ENCODE peak calls at places on chromosomes 16 and 17, in ten cellular contexts. One of them, this sample, is unnamed. For H3K9me3, the result is how much of the 10 kb centered on the place peaks cover.

GRCh38 chr17:49515196-49515770 is 20.2 kb downstream of the NGFR start:
- DNase-seq in naive thymus-derived CD4-positive, alpha-beta T cell: no peak
- DNase-seq in heart left ventricle: peak
- DNase-seq in HCT116: peak
- DNase-seq in NT2/D1: peak
- DNase-seq in effector memory CD4-positive, alpha-beta T cell: no peak
- DNase-seq in IMR-90: peak
- DNase-seq in neuronal stem cell: peak
- DNase-seq in heart right ventricle: peak
- DNase-seq in prostate gland: peak
- DNase-seq in this sample: no peak

GRCh38 chr17:83103200-83103937 is 24.0 kb downstream of the METRNL start:
- DNase-seq in naive thymus-derived CD4-positive, alpha-beta T cell: no peak
- DNase-seq in effector memory CD4-positive, alpha-beta T cell: no peak
- DNase-seq in IMR-90: peak
- DNase-seq in prostate gland: peak
- DNase-seq in heart left ventricle: no peak
- DNase-seq in NT2/D1: peak
- DNase-seq in HCT116: peak
- DNase-seq in neuronal stem cell: no peak
- DNase-seq in heart right ventricle: peak
- DNase-seq in this sample: no peak

GRCh38 chr16:56807011-56807675 is 57.9 kb upstream of the SLC12A3 start:
- DNase-seq in neuronal stem cell: no peak
- DNase-seq in naive thymus-derived CD4-positive, alpha-beta T cell: no peak
- DNase-seq in NT2/D1: no peak
- DNase-seq in prostate gland: peak
- DNase-seq in heart right ventricle: no peak
- DNase-seq in HCT116: no peak
- DNase-seq in heart left ventricle: no peak
- DNase-seq in IMR-90: peak
- DNase-seq in effector memory CD4-positive, alpha-beta T cell: no peak
- DNase-seq in this sample: no peak

GRCh38 chr17:81045590-81046095 is 10.7 kb downstream of the BAIAP2 start:
- DNase-seq in heart right ventricle: no peak
- DNase-seq in HCT116: no peak
- DNase-seq in heart left ventricle: no peak
- DNase-seq in effector memory CD4-positive, alpha-beta T cell: no peak
- DNase-seq in prostate gland: no peak
- DNase-seq in naive thymus-derived CD4-positive, alpha-beta T cell: no peak
- DNase-seq in IMR-90: no peak
- DNase-seq in neuronal stem cell: no peak
- DNase-seq in NT2/D1: no peak
- DNase-seq in this sample: no peak

GRCh38 chr17:77126519-77126918 is 14.2 kb upstream of the SEC14L1 start:
- DNase-seq in naive thymus-derived CD4-positive, alpha-beta T cell: no peak
- DNase-seq in IMR-90: no peak
- DNase-seq in HCT116: no peak
- DNase-seq in effector memory CD4-positive, alpha-beta T cell: no peak
- DNase-seq in NT2/D1: no peak
- DNase-seq in neuronal stem cell: no peak
- DNase-seq in heart left ventricle: no peak
- DNase-seq in prostate gland: no peak
- DNase-seq in heart right ventricle: no peak
- DNase-seq in this sample: no peak

GRCh38 chr16:87318158-87318644 is 1.0 kb upstream of the C16orf95 start:
- DNase-seq in naive thymus-derived CD4-positive, alpha-beta T cell: no peak
- DNase-seq in IMR-90: peak
- DNase-seq in prostate gland: no peak
- DNase-seq in neuronal stem cell: no peak
- DNase-seq in heart right ventricle: no peak
- DNase-seq in effector memory CD4-positive, alpha-beta T cell: no peak
- DNase-seq in NT2/D1: no peak
- DNase-seq in HCT116: no peak
- DNase-seq in heart left ventricle: no peak
- DNase-seq in this sample: no peak

GRCh38 chr17:42291136-42291535 is 2.8 kb downstream of the STAT5A start:
- DNase-seq in HCT116: no peak
- DNase-seq in neuronal stem cell: no peak
- DNase-seq in IMR-90: no peak
- DNase-seq in heart right ventricle: no peak
- DNase-seq in effector memory CD4-positive, alpha-beta T cell: no peak
- DNase-seq in prostate gland: no peak
- DNase-seq in NT2/D1: no peak
- DNase-seq in heart left ventricle: no peak
- DNase-seq in naive thymus-derived CD4-positive, alpha-beta T cell: no peak
- DNase-seq in this sample: no peak

GRCh38 chr16:88705746-88706287 is 391 bp downstream of the RNF166 start:
- DNase-seq in naive thymus-derived CD4-positive, alpha-beta T cell: no peak
- DNase-seq in HCT116: no peak
- DNase-seq in IMR-90: no peak
- DNase-seq in neuronal stem cell: no peak
- DNase-seq in heart left ventricle: no peak
- DNase-seq in heart right ventricle: no peak
- DNase-seq in effector memory CD4-positive, alpha-beta T cell: no peak
- DNase-seq in NT2/D1: no peak
- DNase-seq in prostate gland: no peak
- DNase-seq in this sample: no peak

GRCh38 chr17:74935048-74935447 is 650 bp upstream of the OTOP3 start:
- DNase-seq in NT2/D1: no peak
- DNase-seq in IMR-90: no peak
- DNase-seq in prostate gland: no peak
- DNase-seq in heart left ventricle: no peak
- DNase-seq in effector memory CD4-positive, alpha-beta T cell: no peak
- DNase-seq in naive thymus-derived CD4-positive, alpha-beta T cell: no peak
- DNase-seq in heart right ventricle: no peak
- DNase-seq in neuronal stem cell: no peak
- DNase-seq in HCT116: no peak
- DNase-seq in this sample: no peak

GRCh38 chr17:75549246-75550138 is 24.0 kb downstream of the LLGL2 start:
- DNase-seq in effector memory CD4-positive, alpha-beta T cell: no peak
- DNase-seq in NT2/D1: no peak
- DNase-seq in naive thymus-derived CD4-positive, alpha-beta T cell: no peak
- DNase-seq in IMR-90: no peak
- DNase-seq in neuronal stem cell: peak
- DNase-seq in heart left ventricle: no peak
- DNase-seq in prostate gland: peak
- DNase-seq in HCT116: peak
- DNase-seq in heart right ventricle: no peak
- DNase-seq in this sample: no peak

GRCh38 chr17:79088997-79089328 is 14.3 kb downstream of the ENGASE start:
- DNase-seq in prostate gland: no peak
- DNase-seq in heart right ventricle: no peak
- DNase-seq in naive thymus-derived CD4-positive, alpha-beta T cell: no peak
- DNase-seq in IMR-90: no peak
- DNase-seq in neuronal stem cell: no peak
- DNase-seq in heart left ventricle: no peak
- DNase-seq in HCT116: no peak
- DNase-seq in NT2/D1: no peak
- DNase-seq in effector memory CD4-positive, alpha-beta T cell: no peak
- DNase-seq in this sample: no peak

GRCh38 chr16:53714080-53715050 is 10.4 kb downstream of the FTO start:
- DNase-seq in IMR-90: no peak
- DNase-seq in naive thymus-derived CD4-positive, alpha-beta T cell: no peak
- DNase-seq in effector memory CD4-positive, alpha-beta T cell: no peak
- DNase-seq in heart left ventricle: no peak
- DNase-seq in HCT116: no peak
- DNase-seq in prostate gland: no peak
- DNase-seq in neuronal stem cell: no peak
- DNase-seq in heart right ventricle: no peak
- DNase-seq in NT2/D1: no peak
- DNase-seq in this sample: no peak

GRCh38 chr17:80860703-80861359 is 130.8 kb upstream of the CHMP6 start:
- DNase-seq in IMR-90: no peak
- DNase-seq in prostate gland: no peak
- DNase-seq in HCT116: no peak
- DNase-seq in neuronal stem cell: no peak
- DNase-seq in heart left ventricle: no peak
- DNase-seq in naive thymus-derived CD4-positive, alpha-beta T cell: no peak
- DNase-seq in NT2/D1: no peak
- DNase-seq in heart right ventricle: no peak
- DNase-seq in effector memory CD4-positive, alpha-beta T cell: no peak
- DNase-seq in this sample: no peak

GRCh38 chr17:43398724-43399595 is at the start of gene ARL4D:
- DNase-seq in effector memory CD4-positive, alpha-beta T cell: peak
- DNase-seq in heart right ventricle: peak
- DNase-seq in IMR-90: peak
- DNase-seq in NT2/D1: peak
- DNase-seq in prostate gland: peak
- DNase-seq in neuronal stem cell: peak
- DNase-seq in HCT116: no peak
- DNase-seq in heart left ventricle: peak
- DNase-seq in naive thymus-derived CD4-positive, alpha-beta T cell: peak
- DNase-seq in this sample: peak

GRCh38 chr16:23509763-23510153 is 536 bp downstream of the GGA2 start:
- DNase-seq in heart left ventricle: peak
- DNase-seq in IMR-90: peak
- DNase-seq in heart right ventricle: peak
- DNase-seq in NT2/D1: no peak
- DNase-seq in neuronal stem cell: peak
- DNase-seq in naive thymus-derived CD4-positive, alpha-beta T cell: no peak
- DNase-seq in HCT116: no peak
- DNase-seq in prostate gland: no peak
- DNase-seq in effector memory CD4-positive, alpha-beta T cell: peak
- DNase-seq in this sample: no peak

GRCh38 chr16:56311208-56312027 is 113.9 kb downstream of the AMFR start:
- DNase-seq in effector memory CD4-positive, alpha-beta T cell: no peak
- DNase-seq in naive thymus-derived CD4-positive, alpha-beta T cell: no peak
- DNase-seq in NT2/D1: no peak
- DNase-seq in heart left ventricle: no peak
- DNase-seq in prostate gland: no peak
- DNase-seq in heart right ventricle: no peak
- DNase-seq in IMR-90: no peak
- DNase-seq in HCT116: no peak
- DNase-seq in neuronal stem cell: no peak
- DNase-seq in this sample: no peak

GRCh38 chr17:67636841-67637240 is 80.9 kb upstream of the NOL11 start:
- DNase-seq in naive thymus-derived CD4-positive, alpha-beta T cell: no peak
- DNase-seq in prostate gland: no peak
- DNase-seq in heart left ventricle: no peak
- DNase-seq in effector memory CD4-positive, alpha-beta T cell: no peak
- DNase-seq in neuronal stem cell: no peak
- DNase-seq in NT2/D1: no peak
- DNase-seq in heart right ventricle: no peak
- DNase-seq in HCT116: no peak
- DNase-seq in IMR-90: peak
- DNase-seq in this sample: no peak

GRCh38 chr16:73739049-73739769 is 557.4 kb upstream of the PSMD7 start:
- DNase-seq in effector memory CD4-positive, alpha-beta T cell: no peak
- DNase-seq in heart left ventricle: no peak
- DNase-seq in heart right ventricle: no peak
- DNase-seq in HCT116: no peak
- DNase-seq in NT2/D1: no peak
- DNase-seq in prostate gland: no peak
- DNase-seq in naive thymus-derived CD4-positive, alpha-beta T cell: no peak
- DNase-seq in neuronal stem cell: no peak
- DNase-seq in IMR-90: no peak
- DNase-seq in this sample: no peak
- H3K9me3 ChIP-seq in effector memory CD4-positive, alpha-beta T cell: under half
- H3K9me3 ChIP-seq in heart left ventricle: under half
- H3K9me3 ChIP-seq in heart right ventricle: under half
- H3K9me3 ChIP-seq in HCT116: under half
- H3K9me3 ChIP-seq in NT2/D1: under half
- H3K9me3 ChIP-seq in prostate gland: under half
- H3K9me3 ChIP-seq in naive thymus-derived CD4-positive, alpha-beta T cell: under half
- H3K9me3 ChIP-seq in neuronal stem cell: under half
- H3K9me3 ChIP-seq in IMR-90: under half
- H3K9me3 ChIP-seq in this sample: under half

GRCh38 chr17:21774263-21774662 is 81.9 kb downstream of the KCNJ18 start:
- DNase-seq in NT2/D1: no peak
- DNase-seq in heart right ventricle: no peak
- DNase-seq in prostate gland: no peak
- DNase-seq in neuronal stem cell: no peak
- DNase-seq in effector memory CD4-positive, alpha-beta T cell: no peak
- DNase-seq in naive thymus-derived CD4-positive, alpha-beta T cell: no peak
- DNase-seq in heart left ventricle: no peak
- DNase-seq in IMR-90: no peak
- DNase-seq in HCT116: no peak
- DNase-seq in this sample: no peak

DNA sequence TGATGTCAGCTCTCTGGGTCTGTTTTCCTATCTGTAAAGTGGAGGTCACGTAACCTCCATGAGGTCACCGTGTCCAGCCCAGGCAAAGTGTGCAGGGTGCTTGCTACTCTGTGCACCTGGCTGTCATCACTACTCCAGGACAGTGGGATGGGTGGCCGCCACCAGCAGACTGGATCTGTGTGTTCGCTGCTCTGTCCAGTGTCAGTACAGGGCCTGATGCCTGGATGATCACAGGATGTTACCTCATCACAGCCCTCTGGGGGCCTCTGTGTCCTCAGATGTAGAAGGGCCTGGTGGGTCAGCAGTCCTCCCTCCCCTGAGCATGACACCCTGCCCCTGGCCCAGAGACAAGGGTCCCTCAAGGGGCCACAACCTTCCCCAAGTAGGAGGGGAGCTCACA is 80.0 kb downstream of the KCNJ18 start:
- DNase-seq in naive thymus-derived CD4-positive, alpha-beta T cell: no peak
- DNase-seq in prostate gland: no peak
- DNase-seq in IMR-90: no peak
- DNase-seq in neuronal stem cell: no peak
- DNase-seq in effector memory CD4-positive, alpha-beta T cell: no peak
- DNase-seq in HCT116: no peak
- DNase-seq in NT2/D1: no peak
- DNase-seq in heart right ventricle: no peak
- DNase-seq in heart left ventricle: no peak
- DNase-seq in this sample: no peak
- H3K9me3 ChIP-seq in naive thymus-derived CD4-positive, alpha-beta T cell: under half
- H3K9me3 ChIP-seq in prostate gland: under half
- H3K9me3 ChIP-seq in IMR-90: under half
- H3K9me3 ChIP-seq in neuronal stem cell: under half
- H3K9me3 ChIP-seq in effector memory CD4-positive, alpha-beta T cell: under half
- H3K9me3 ChIP-seq in HCT116: under half
- H3K9me3 ChIP-seq in NT2/D1: under half
- H3K9me3 ChIP-seq in heart right ventricle: under half
- H3K9me3 ChIP-seq in heart left ventricle: under half
- H3K9me3 ChIP-seq in this sample: under half

GRCh38 chr16:26053889-26054288 is 362.1 kb downstream of the HS3ST4 start:
- DNase-seq in IMR-90: no peak
- DNase-seq in neuronal stem cell: no peak
- DNase-seq in HCT116: no peak
- DNase-seq in heart left ventricle: no peak
- DNase-seq in naive thymus-derived CD4-positive, alpha-beta T cell: no peak
- DNase-seq in prostate gland: no peak
- DNase-seq in NT2/D1: no peak
- DNase-seq in heart right ventricle: no peak
- DNase-seq in effector memory CD4-positive, alpha-beta T cell: no peak
- DNase-seq in this sample: no peak
- H3K9me3 ChIP-seq in IMR-90: under half
- H3K9me3 ChIP-seq in neuronal stem cell: under half
- H3K9me3 ChIP-seq in HCT116: under half
- H3K9me3 ChIP-seq in heart left ventricle: under half
- H3K9me3 ChIP-seq in naive thymus-derived CD4-positive, alpha-beta T cell: under half
- H3K9me3 ChIP-seq in prostate gland: under half
- H3K9me3 ChIP-seq in NT2/D1: under half
- H3K9me3 ChIP-seq in heart right ventricle: under half
- H3K9me3 ChIP-seq in effector memory CD4-positive, alpha-beta T cell: under half
- H3K9me3 ChIP-seq in this sample: under half

DNA sequence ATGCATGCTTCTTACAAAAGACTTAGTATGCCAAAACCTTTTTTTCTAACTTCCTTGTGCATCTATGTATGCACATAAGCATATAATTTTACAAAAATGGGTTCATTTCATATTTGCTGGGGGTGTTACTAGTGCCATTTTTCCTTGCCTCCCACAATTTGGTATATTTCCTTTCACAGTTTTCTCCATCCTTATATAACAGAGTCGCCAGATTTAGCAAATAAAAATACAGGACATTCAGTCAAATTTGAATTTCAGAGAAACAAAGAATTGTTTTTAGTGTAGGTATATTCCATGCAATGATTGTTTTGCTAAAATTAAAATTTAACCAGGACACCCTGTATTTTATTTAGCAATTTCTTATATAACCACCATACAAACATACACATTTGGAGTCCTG is 4.0 kb upstream of the FBXO39 start:
- DNase-seq in IMR-90: no peak
- DNase-seq in NT2/D1: no peak
- DNase-seq in HCT116: no peak
- DNase-seq in naive thymus-derived CD4-positive, alpha-beta T cell: no peak
- DNase-seq in heart left ventricle: no peak
- DNase-seq in heart right ventricle: no peak
- DNase-seq in prostate gland: no peak
- DNase-seq in effector memory CD4-positive, alpha-beta T cell: no peak
- DNase-seq in neuronal stem cell: no peak
- DNase-seq in this sample: no peak
- H3K9me3 ChIP-seq in IMR-90: under half
- H3K9me3 ChIP-seq in NT2/D1: under half
- H3K9me3 ChIP-seq in HCT116: under half
- H3K9me3 ChIP-seq in naive thymus-derived CD4-positive, alpha-beta T cell: under half
- H3K9me3 ChIP-seq in heart left ventricle: under half
- H3K9me3 ChIP-seq in heart right ventricle: under half
- H3K9me3 ChIP-seq in prostate gland: under half
- H3K9me3 ChIP-seq in effector memory CD4-positive, alpha-beta T cell: under half
- H3K9me3 ChIP-seq in neuronal stem cell: under half
- H3K9me3 ChIP-seq in this sample: under half